ENCODE peak calls at places on chromosomes 5 and 9, in five cellular contexts. A is suprapubic skin, L is lung, D is fibroblast of lung, Q is A549. W is an unnamed sample.
A peak's percentile ranks its signal among the peaks of the same experiment; 100 is the strongest.

GRCh38 chr5:116573617-116574431 is 799 bp downstream of the SEMA6A start:
- DNase-seq in A (peak; percentile 69), L (no peak), D (peak; percentile 40), Q (peak; percentile 7), W (no peak)

GRCh38 chr9:16710888-16711287 is 159.6 kb downstream of the BNC2 start:
- DNase-seq in A (no peak), L (no peak), D (no peak), Q (no peak), W (no peak)

GRCh38 chr9:105151686-105151995 is 92.8 kb upstream of the SLC44A1 start:
- DNase-seq in A (no peak), L (no peak), D (no peak), Q (no peak), W (no peak)

GRCh38 chr5:25444697-25445096 is 799.9 kb upstream of the CDH10 start:
- DNase-seq in A (no peak), L (no peak), D (no peak), Q (no peak), W (no peak)

GRCh38 chr5:142748568-142749249 is 21.5 kb upstream of the ARHGAP26 start:
- DNase-seq in A (no peak), L (no peak), D (no peak), Q (peak; percentile 44), W (no peak)

GRCh38 chr9:72486606-72486955 is 34.8 kb upstream of the TMC1 start:
- DNase-seq in A (no peak), L (no peak), D (no peak), Q (no peak), W (no peak)

GRCh38 chr5:134053840-134054338 is 49.1 kb upstream of the VDAC1 start:
- DNase-seq in A (no peak), L (no peak), D (no peak), Q (no peak), W (peak; percentile 89)

GRCh38 chr9:105647595-105648349 is 14.5 kb upstream of the TAL2 start:
- DNase-seq in A (no peak), L (no peak), D (no peak), Q (no peak), W (no peak)

GRCh38 chr5:1733369-1733768 is 66.3 kb downstream of the MRPL36 start:
- DNase-seq in A (no peak), L (peak; percentile 25), D (no peak), Q (no peak), W (no peak)

GRCh38 chr9:4182831-4183230 is 117.0 kb downstream of the GLIS3 start:
- DNase-seq in A (no peak), L (no peak), D (no peak), Q (no peak), W (no peak)

GRCh38 chr5:172931001-172931536 is 28.2 kb upstream of the RPL26L1 start:
- DNase-seq in A (no peak), L (no peak), D (peak; percentile 70), Q (peak; percentile 89), W (peak; percentile 97)

GRCh38 chr5:135223404-135223803 is 175.6 kb downstream of the MACROH2A1 start:
- DNase-seq in A (peak; percentile 38), L (no peak), D (no peak), Q (no peak), W (no peak)

GRCh38 chr5:112390327-112390726 is 28.8 kb downstream of the EPB41L4A start:
- DNase-seq in A (no peak), L (peak; percentile 44), D (no peak), Q (no peak), W (no peak)

GRCh38 chr9:126942369-126942768 is 27.8 kb downstream of the RALGPS1 start:
- DNase-seq in A (no peak), L (no peak), D (no peak), Q (no peak), W (no peak)

GRCh38 chr5:92801921-92802320 is 779.1 kb downstream of the NR2F1-AS1 start:
- DNase-seq in A (no peak), L (no peak), D (peak; percentile 53), Q (peak; percentile 29), W (no peak)

GRCh38 chr9:105651806-105652205 is 10.5 kb upstream of the TAL2 start:
- DNase-seq in A (no peak), L (no peak), D (no peak), Q (no peak), W (no peak)

GRCh38 chr5:582936-583635 is 29.1 kb upstream of the CEP72 start:
- DNase-seq in A (no peak), L (no peak), D (no peak), Q (no peak), W (no peak)

GRCh38 chr9:18798106-18798505 is 234.9 kb downstream of the SAXO1 start:
- DNase-seq in A (no peak), L (no peak), D (no peak), Q (no peak), W (peak; percentile 44)

GRCh38 chr9:128917151-128917849 is 3.5 kb upstream of the PHYHD1 start:
- DNase-seq in A (peak; percentile 90), L (peak; percentile 93), D (peak; percentile 89), Q (peak; percentile 68), W (no peak)

GRCh38 chr5:148912714-148913398 is 86.4 kb downstream of the ADRB2 start:
- DNase-seq in A (peak; percentile 77), L (no peak), D (peak; percentile 85), Q (peak; percentile 82), W (peak; percentile 96)

GRCh38 chr5:100643473-100643872 is 108.3 kb downstream of the FAM174A start:
- DNase-seq in A (no peak), L (no peak), D (no peak), Q (no peak), W (no peak)

GRCh38 chr9:14043491-14043890 is 270.4 kb downstream of the NFIB start:
- DNase-seq in A (no peak), L (no peak), D (peak; percentile 48), Q (no peak), W (no peak)

GRCh38 chr5:134051305-134051704 is 46.5 kb upstream of the VDAC1 start:
- DNase-seq in A (no peak), L (no peak), D (no peak), Q (no peak), W (no peak)

GRCh38 chr5:142915840-142916424 is 145.8 kb downstream of the ARHGAP26 start:
- DNase-seq in A (no peak), L (no peak), D (peak; percentile 27), Q (peak; percentile 63), W (no peak)

GRCh38 chr9:100058699-100059579 is 39.9 kb downstream of the ERP44 start:
- DNase-seq in A (no peak), L (no peak), D (no peak), Q (no peak), W (no peak)

GRCh38 chr9:20526500-20527319 is 95.6 kb downstream of the MLLT3 start:
- DNase-seq in A (no peak), L (no peak), D (peak; percentile 21), Q (no peak), W (no peak)

GRCh38 chr9:129362287-129363098 is 184.4 kb upstream of the IER5L start:
- DNase-seq in A (no peak), L (no peak), D (no peak), Q (no peak), W (no peak)

GRCh38 chr5:11222169-11222568 is 461.1 kb upstream of the DAP start:
- DNase-seq in A (no peak), L (no peak), D (no peak), Q (no peak), W (no peak)

GRCh38 chr5:160486573-160486972 is 64.9 kb downstream of the PTTG1 start:
- DNase-seq in A (no peak), L (no peak), D (no peak), Q (no peak), W (no peak)

GRCh38 chr9:116958886-116959285 is 271.8 kb downstream of the TRIM32 start:
- DNase-seq in A (no peak), L (no peak), D (no peak), Q (no peak), W (no peak)
- H3K4me3 ChIP-seq in A (no peak overlapping the region), L (no peak overlapping the region), D (no peak overlapping the region), Q (no peak overlapping the region), W (no peak overlapping the region)

DNA sequence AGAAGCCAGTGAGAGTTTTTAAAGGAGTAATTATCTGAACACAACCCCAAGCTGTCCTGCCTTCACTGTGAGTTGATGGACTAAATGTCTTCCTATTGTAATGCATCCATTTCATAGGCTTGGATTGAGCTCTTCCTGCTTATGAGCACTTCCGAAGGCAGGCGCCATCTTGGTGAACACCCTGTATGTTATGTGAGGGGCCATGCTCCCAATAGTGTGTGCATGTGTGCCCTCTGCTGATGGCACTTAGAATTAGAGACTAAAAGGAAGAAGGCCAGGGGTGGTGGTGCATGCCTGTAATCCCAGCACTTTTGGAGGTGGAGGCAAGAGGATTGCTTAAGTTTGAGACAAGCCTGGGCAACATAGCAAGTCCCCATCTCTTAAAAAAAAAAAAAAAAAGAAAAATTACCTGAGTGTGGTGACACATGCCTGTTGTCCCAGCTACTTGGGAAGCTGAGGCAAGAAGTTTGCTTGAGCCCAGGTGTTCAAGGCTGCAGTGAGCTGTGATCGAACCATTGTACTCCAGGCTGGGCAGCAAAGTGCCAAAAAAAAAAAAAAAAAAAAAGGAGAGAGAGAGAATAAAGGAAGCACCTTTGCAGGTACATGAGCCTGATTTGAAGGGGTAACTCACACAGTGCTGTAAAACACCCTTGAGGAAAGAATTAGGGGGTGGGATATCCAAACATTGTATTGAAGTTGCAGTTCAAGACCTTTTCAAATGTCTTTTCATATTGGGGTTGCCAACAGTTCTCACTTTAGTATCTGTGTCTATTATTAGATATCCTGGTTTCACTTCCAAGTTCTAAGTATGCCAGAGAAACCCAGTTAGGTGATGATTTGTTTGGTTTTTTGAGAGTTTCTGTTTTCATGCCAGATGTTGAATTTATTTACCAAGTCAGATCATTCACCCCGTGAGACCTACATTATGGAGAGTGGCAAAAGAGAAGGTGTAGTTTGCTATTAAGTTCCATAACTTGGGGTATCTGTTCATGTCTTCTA is 64.8 kb downstream of the C9orf152 start:
- DNase-seq in A (no peak), L (no peak), D (no peak), Q (peak; percentile 51), W (no peak)
- TF ChIP-seq CTCF in A (no peak), L (no peak), D (no peak), Q (no peak), W (peak; percentile 7)

GRCh38 chr5:170301901-170302728 is 4.5 kb upstream of the LCP2 start:
- DNase-seq in A (no peak), L (no peak), D (no peak), Q (no peak), W (no peak)
- H3K4me3 ChIP-seq in A (no peak overlapping the region), L (no peak overlapping the region), D (no peak overlapping the region), Q (no peak overlapping the region), W (no peak overlapping the region)

DNA sequence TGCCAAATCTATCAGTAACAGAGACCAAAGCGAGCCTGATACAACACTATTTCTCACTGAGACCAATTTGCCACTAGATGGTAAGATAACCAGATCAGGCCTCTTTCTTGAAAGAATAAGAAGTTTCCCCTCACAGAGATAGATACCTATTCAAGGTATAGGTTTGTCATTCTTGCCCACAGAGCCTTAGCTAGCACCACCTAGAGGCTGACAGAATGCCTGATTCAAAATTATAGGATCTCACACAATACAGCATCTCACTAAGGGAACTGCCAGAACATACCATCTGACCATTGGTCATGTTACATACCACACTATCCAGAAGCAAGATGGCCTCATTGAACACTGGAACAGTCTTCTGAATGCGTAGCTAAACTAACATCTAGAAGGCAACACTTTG is 166.6 kb upstream of the HCN1 start:
- DNase-seq in A (no peak), L (no peak), D (no peak), Q (no peak), W (no peak)
- TF ChIP-seq CTCF in A (no peak), L (no peak), D (no peak), Q (no peak), W (no peak)

W was measured in retinal pigment epithelial cell.